ENCODE peak calls at places on chromosomes 3 and 15, in ten cellular contexts. Q, F, W, P, O, D, E, A, N and X are unnamed samples.

GRCh38 chr3:140296796-140297352 is 361.9 kb downstream of the CLSTN2 start:
- DNase-seq in Q (no peak), F (no peak), W (no peak), P (peak), O (no peak), D (no peak), E (no peak), A (no peak), N (no peak), X (no peak)

GRCh38 chr3:53842436-53843194 is 3.6 kb downstream of the CHDH start:
- DNase-seq in Q (no peak), F (no peak), W (no peak), P (peak), O (no peak), D (peak), E (peak), A (peak), N (no peak), X (no peak)

GRCh38 chr3:170690133-170690981 is 104.5 kb upstream of the SLC7A14 start:
- DNase-seq in Q (peak), F (peak), W (peak), P (peak), O (no peak), D (peak), E (peak), A (peak), N (no peak), X (no peak)

GRCh38 chr3:146050700-146051099 is 110.3 kb downstream of the PLOD2 start:
- DNase-seq in Q (no peak), F (no peak), W (no peak), P (no peak), O (no peak), D (no peak), E (no peak), A (no peak), N (no peak), X (no peak)

GRCh38 chr3:41716391-41716910 is 245.5 kb downstream of the ULK4 start:
- DNase-seq in Q (no peak), F (no peak), W (no peak), P (no peak), O (no peak), D (no peak), E (no peak), A (no peak), N (no peak), X (no peak)

GRCh38 chr3:132220986-132221385 is 96.2 kb upstream of the ACP3 start:
- DNase-seq in Q (no peak), F (no peak), W (no peak), P (no peak), O (no peak), D (no peak), E (no peak), A (no peak), N (peak), X (no peak)

GRCh38 chr3:128282392-128283196 is 129.3 kb downstream of the EEFSEC start:
- DNase-seq in Q (no peak), F (peak), W (peak), P (no peak), O (peak), D (peak), E (no peak), A (no peak), N (peak), X (peak)

GRCh38 chr3:157089455-157090221 is 70.3 kb downstream of the CCNL1 start:
- DNase-seq in Q (peak), F (no peak), W (peak), P (no peak), O (no peak), D (peak), E (peak), A (no peak), N (no peak), X (no peak)

GRCh38 chr3:64491843-64492242 is 196.0 kb downstream of the ADAMTS9 start:
- DNase-seq in Q (no peak), F (no peak), W (no peak), P (no peak), O (no peak), D (no peak), E (no peak), A (no peak), N (no peak), X (no peak)

GRCh38 chr3:184156522-184156955 is 1.4 kb downstream of the DVL3 start:
- DNase-seq in Q (peak), F (peak), W (peak), P (peak), O (no peak), D (peak), E (no peak), A (no peak), N (no peak), X (no peak)

GRCh38 chr3:179321585-179322322 is 1.1 kb upstream of the ZNF639 start:
- DNase-seq in Q (peak), F (no peak), W (no peak), P (peak), O (no peak), D (peak), E (no peak), A (no peak), N (no peak), X (no peak)

GRCh38 chr15:41568350-41569017 is 9.5 kb downstream of the TYRO3 start:
- DNase-seq in Q (peak), F (peak), W (no peak), P (peak), O (no peak), D (no peak), E (peak), A (no peak), N (no peak), X (no peak)

GRCh38 chr15:74840851-74841760 is 1.9 kb downstream of the ULK3 start:
- DNase-seq in Q (peak), F (no peak), W (no peak), P (no peak), O (no peak), D (no peak), E (no peak), A (no peak), N (no peak), X (no peak)

GRCh38 chr3:120039642-120040610 is 54.3 kb downstream of the GSK3B start:
- DNase-seq in Q (peak), F (no peak), W (no peak), P (no peak), O (no peak), D (no peak), E (no peak), A (peak), N (no peak), X (no peak)

DNA sequence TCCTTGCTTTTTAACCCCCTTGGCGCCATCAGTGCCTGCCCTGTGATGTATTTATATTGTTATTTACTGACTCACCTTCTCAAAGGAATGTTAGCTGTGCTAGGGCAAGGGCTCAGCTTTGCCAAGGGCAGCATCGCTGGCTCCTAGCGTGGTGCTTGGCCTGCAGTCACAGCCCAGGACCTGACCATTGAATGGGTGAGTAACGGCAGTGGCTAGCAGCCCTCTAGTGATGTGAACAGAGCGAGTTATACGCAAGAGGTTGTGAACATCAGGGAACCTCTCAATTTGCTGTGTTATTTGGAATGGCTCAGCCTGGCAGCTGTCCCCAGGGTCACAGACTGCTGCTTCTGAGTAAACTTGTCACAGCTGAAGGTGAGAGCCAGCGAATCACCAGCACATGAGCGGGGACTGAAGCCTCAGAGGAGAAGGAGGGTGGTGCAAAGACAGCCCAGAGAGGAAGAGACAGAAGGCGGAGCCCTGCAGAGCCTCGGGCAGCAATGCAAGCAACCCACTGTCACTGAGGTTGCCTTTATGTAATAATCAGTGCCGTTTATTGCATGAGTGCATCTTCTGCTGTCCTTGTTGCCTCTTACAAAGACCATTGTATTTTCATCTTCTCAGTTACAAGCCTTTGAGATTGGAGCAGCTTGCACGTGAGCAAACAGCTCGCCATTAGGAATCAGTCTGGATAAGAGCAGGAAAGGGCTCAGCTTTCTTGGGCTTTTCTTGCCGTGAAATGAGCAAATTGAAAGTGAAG is 158.3 kb downstream of the SLCO3A1 start:
- DNase-seq in Q (no peak), F (no peak), W (no peak), P (no peak), O (no peak), D (no peak), E (no peak), A (no peak), N (no peak), X (no peak)
- TF ChIP-seq POLR2AphosphoS5 in Q (no peak), F (no peak), W (no peak), P (no peak), O (no peak), D (no peak), E (no peak), A (no peak), N (no peak), X (no peak)

GRCh38 chr3:160564205-160564922 is 1.0 kb downstream of the KPNA4 start:
- DNase-seq in Q (no peak), F (no peak), W (no peak), P (peak), O (peak), D (peak), E (no peak), A (no peak), N (no peak), X (no peak)

GRCh38 chr3:160566499-160566898 is 1.1 kb upstream of the KPNA4 start:
- DNase-seq in Q (no peak), F (no peak), W (no peak), P (no peak), O (no peak), D (no peak), E (no peak), A (no peak), N (no peak), X (no peak)

GRCh38 chr3:160564949-160565441 is 376 bp downstream of the KPNA4 start:
- DNase-seq in Q (no peak), F (peak), W (peak), P (peak), O (no peak), D (peak), E (peak), A (peak), N (peak), X (no peak)

GRCh38 chr3:160567774-160568173 is 2.4 kb upstream of the KPNA4 start:
- DNase-seq in Q (no peak), F (peak), W (no peak), P (no peak), O (no peak), D (no peak), E (no peak), A (no peak), N (no peak), X (no peak)

GRCh38 chr3:160565442-160566403 is at the start of gene KPNA4:
- DNase-seq in Q (peak), F (peak), W (peak), P (peak), O (peak), D (peak), E (peak), A (peak), N (peak), X (peak)
- TF ChIP-seq POLR2A in Q (peak), F (no peak), W (peak), P (peak), O (peak), D (peak), E (no peak), A (peak), N (peak), X (peak)

DNA sequence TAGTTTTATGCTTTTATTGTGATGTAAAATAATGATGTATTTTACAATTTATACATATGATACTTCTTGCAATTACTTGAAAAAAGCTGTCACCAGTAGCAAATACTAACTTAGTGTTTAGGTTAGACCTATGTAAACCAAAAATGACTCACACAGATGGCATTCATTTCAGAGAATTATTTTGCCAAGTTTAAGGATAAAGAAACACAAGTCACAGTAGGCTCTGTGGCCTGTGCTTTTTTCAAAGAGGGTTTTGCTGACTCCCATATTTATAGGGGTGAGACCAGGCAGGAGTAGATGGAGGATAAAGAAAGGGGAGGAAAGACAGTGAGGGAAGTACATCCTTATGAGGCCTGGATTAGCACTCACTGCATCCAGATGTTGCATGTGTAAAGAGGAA is 356.6 kb upstream of the NPAP1 start:
- DNase-seq in Q (no peak), F (no peak), W (no peak), P (no peak), O (no peak), D (no peak), E (no peak), A (no peak), N (no peak), X (no peak)
- TF ChIP-seq POLR2AphosphoS5 in Q (no peak), F (no peak), W (no peak), P (no peak), O (no peak), D (no peak), E (no peak), A (no peak), N (no peak), X (no peak)

GRCh38 chr3:113531826-113532697 is at the start of gene SIDT1:
- DNase-seq in Q (no peak), F (peak), W (no peak), P (no peak), O (no peak), D (peak), E (peak), A (no peak), N (no peak), X (no peak)
- TF ChIP-seq POLR2A in Q (no peak), F (peak), W (peak), P (no peak), O (no peak), D (peak), E (no peak), A (no peak), N (no peak), X (no peak)

DNA sequence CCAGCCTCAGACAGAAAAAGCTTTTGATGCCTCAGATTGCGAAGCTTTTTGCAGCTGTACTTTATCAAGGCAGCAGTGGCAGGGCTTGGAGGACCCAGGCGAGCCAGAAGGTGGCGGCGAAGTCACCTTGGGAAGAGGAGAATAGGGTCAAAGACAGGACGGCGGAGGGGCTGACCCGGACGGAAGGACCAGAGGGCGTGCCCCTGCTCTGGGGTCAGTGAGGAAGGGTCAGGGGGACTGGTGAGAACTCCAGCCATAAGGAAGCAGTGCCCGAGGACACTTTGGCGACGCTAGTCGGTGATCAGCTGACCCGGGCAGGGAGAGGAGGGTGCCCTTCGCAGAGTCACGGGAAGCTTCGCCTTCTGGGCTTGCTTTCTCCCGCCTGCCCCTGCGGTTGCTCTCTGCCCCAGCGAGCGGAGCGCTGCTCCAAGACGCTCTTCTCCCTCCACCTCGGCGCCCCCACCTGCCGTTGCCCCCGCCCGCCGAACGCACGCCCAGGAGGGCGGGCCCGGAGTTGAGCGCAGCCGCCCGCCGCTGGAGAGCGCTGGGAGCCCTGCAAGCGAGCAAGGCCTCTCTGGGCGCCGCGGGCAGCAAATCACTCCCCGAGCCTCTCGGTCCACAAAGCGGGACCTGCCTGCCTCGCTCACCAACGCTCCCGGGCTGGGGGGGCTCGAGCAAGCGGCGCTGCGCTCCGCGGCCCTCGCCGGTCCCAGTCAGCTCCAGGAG is 1.4 kb downstream of the CADPS start:
- DNase-seq in Q (no peak), F (peak), W (no peak), P (no peak), O (no peak), D (peak), E (no peak), A (no peak), N (no peak), X (no peak)
- TF ChIP-seq POLR2AphosphoS5 in Q (no peak), F (no peak), W (no peak), P (no peak), O (no peak), D (no peak), E (no peak), A (no peak), N (no peak), X (no peak)

DNA sequence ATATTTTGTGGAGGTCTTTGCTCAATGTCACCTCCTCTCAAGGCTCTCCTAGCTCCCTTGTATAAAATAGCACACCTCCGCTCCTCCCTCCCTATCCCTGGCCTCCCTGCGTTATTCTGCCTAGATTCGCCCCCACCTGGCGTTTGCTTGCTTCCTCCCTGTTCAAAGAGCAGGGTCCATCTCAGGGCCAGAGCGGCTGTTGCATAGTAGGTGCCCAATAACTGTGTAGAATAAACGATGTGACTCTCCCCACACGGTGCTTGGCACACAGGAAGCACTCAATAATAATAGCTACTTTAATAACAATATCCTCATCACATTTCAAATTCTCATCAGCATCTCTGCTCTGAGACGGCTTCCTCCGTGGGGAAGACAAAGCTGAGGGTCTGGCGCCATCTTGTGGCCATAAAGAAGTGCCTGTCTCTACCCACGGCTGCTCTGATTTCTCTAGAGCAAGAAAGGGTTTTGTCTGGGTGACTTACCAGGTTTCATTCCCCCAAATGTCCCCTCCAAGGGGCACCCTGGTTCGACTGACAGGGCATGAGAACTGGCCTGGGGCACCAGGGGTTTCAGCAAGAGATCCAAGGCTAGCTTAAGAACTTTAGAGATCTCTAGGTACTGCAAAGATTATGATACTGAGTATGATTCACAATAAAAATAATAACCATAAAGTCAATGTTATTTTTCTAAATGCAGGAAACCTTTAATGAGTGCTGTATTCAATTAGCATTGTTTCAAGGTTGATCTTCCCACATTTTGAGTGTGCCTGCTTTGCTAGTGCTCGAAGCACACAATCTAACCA is 16.1 kb downstream of the CD276 start:
- DNase-seq in Q (peak), F (peak), W (peak), P (peak), O (peak), D (peak), E (peak), A (peak), N (no peak), X (no peak)
- TF ChIP-seq POLR2A in Q (no peak), F (no peak), W (no peak), P (no peak), O (no peak), D (no peak), E (no peak), A (no peak), N (no peak), X (no peak)

GRCh38 chr15:38883987-38884386 is 319.4 kb upstream of the RASGRP1 start:
- DNase-seq in Q (no peak), F (no peak), W (no peak), P (no peak), O (no peak), D (no peak), E (no peak), A (no peak), N (no peak), X (no peak)
- TF ChIP-seq POLR2AphosphoS5 in Q (no peak), F (no peak), W (no peak), P (no peak), O (no peak), D (no peak), E (no peak), A (no peak), N (no peak), X (no peak)

GRCh38 chr3:119034256-119035013 is at the start of gene IGSF11:
- DNase-seq in Q (no peak), F (peak), W (peak), P (peak), O (no peak), D (peak), E (peak), A (no peak), N (no peak), X (no peak)
- TF ChIP-seq POLR2A in Q (no peak), F (no peak), W (no peak), P (no peak), O (no peak), D (no peak), E (no peak), A (no peak), N (no peak), X (no peak)

GRCh38 chr3:190101320-190102117 is 19.2 kb downstream of the P3H2 start:
- DNase-seq in Q (no peak), F (no peak), W (no peak), P (no peak), O (no peak), D (no peak), E (no peak), A (no peak), N (no peak), X (no peak)

GRCh38 chr3:190108789-190109188 is 11.9 kb downstream of the P3H2 start:
- DNase-seq in Q (no peak), F (no peak), W (no peak), P (no peak), O (no peak), D (no peak), E (no peak), A (no peak), N (no peak), X (no peak)

DNA sequence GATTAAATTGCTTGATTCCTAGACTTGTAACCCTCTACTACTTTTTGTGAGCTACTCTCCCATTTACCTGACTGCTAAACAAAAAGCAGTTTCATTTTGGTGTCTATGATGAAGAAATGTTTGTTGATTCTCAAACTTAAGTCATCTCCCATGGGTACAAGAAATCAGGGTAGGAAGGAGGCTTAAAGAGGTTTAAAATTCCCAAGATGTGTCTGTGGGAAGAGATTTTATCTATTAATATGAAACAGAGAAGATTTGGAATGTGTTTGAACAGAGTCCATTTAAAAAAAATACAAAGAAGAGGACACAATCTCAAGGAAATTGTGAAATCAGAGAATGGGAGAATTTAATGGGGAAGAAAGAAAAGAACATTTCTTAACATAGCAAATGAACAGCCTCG is 14.8 kb downstream of the P3H2 start:
- DNase-seq in Q (no peak), F (no peak), W (no peak), P (no peak), O (no peak), D (no peak), E (no peak), A (no peak), N (no peak), X (no peak)
- TF ChIP-seq POLR2AphosphoS5 in Q (no peak), F (no peak), W (no peak), P (no peak), O (no peak), D (no peak), E (no peak), A (no peak), N (no peak), X (no peak)

GRCh38 chr15:59224474-59224873 is 17.8 kb downstream of the LDHAL6B start:
- DNase-seq in Q (no peak), F (peak), W (no peak), P (no peak), O (no peak), D (peak), E (peak), A (no peak), N (no peak), X (no peak)

GRCh38 chr15:59223736-59224135 is 17.1 kb downstream of the LDHAL6B start:
- DNase-seq in Q (no peak), F (no peak), W (no peak), P (no peak), O (no peak), D (no peak), E (no peak), A (no peak), N (peak), X (no peak)

GRCh38 chr15:59221479-59221878 is 14.8 kb downstream of the LDHAL6B start:
- DNase-seq in Q (no peak), F (no peak), W (no peak), P (no peak), O (no peak), D (no peak), E (no peak), A (no peak), N (no peak), X (no peak)

GRCh38 chr15:59222106-59222505 is 15.5 kb downstream of the LDHAL6B start:
- DNase-seq in Q (no peak), F (no peak), W (no peak), P (no peak), O (no peak), D (no peak), E (no peak), A (no peak), N (no peak), X (no peak)

GRCh38 chr15:59222906-59223579 is 16.4 kb downstream of the LDHAL6B start:
- DNase-seq in Q (no peak), F (no peak), W (no peak), P (no peak), O (no peak), D (no peak), E (no peak), A (no peak), N (no peak), X (no peak)
- TF ChIP-seq POLR2A in Q (no peak), F (no peak), W (no peak), P (no peak), O (no peak), D (no peak), E (no peak), A (no peak), N (no peak), X (no peak)